ENCODE peak calls at places on chromosome 5, in ten cellular contexts. A is transverse colon, R is ovary, J is heart left ventricle, V is adrenal gland, L is IMR-90, P is Peyer's patch, N is body of pancreas, X is endothelial cell of umbilical vein, Q is A549. E is an unnamed sample.
A peak's percentile ranks its signal among the peaks of the same experiment; 100 is the strongest.

GRCh38 chr5:1523793-1524480 is at the start of gene LPCAT1:
- DNase-seq in P (peak; percentile 72), A (peak; percentile 79), J (peak; percentile 91), N (peak; percentile 79), R (peak; percentile 67), X (peak; percentile 70), L (peak; percentile 60), Q (peak; percentile 70), V (peak; percentile 77), E (peak; percentile 79)

GRCh38 chr5:13245982-13246601 is 698.4 kb downstream of the DNAH5 start:
- DNase-seq in V (no peak), N (no peak), A (no peak), Q (no peak), X (no peak), P (no peak), L (no peak), R (no peak), J (no peak), E (no peak)

GRCh38 chr5:136114406-136115132 is 18.1 kb upstream of the SMAD5 start:
- DNase-seq in J (no peak), A (no peak), R (no peak), L (no peak), N (no peak), Q (no peak), V (no peak), P (no peak), X (no peak), E (no peak)

GRCh38 chr5:21919417-21920022 is 933.6 kb downstream of the CDH12 start:
- DNase-seq in J (no peak), N (no peak), Q (peak; percentile 48), L (peak; percentile 45), X (peak; percentile 79), A (no peak), V (peak; percentile 32), P (no peak), R (no peak), E (no peak)

GRCh38 chr5:176784218-176785165 is 25.9 kb upstream of the UNC5A start:
- DNase-seq in Q (peak; percentile 86), R (no peak), L (peak; percentile 78), A (no peak), J (no peak), N (no peak), X (peak; percentile 74), P (no peak), V (no peak), E (no peak)

GRCh38 chr5:76729373-76730290 is 13.7 kb downstream of the F2R start:
- DNase-seq in N (no peak), A (no peak), Q (no peak), L (no peak), V (no peak), X (no peak), J (no peak), R (no peak), P (no peak), E (no peak)

GRCh38 chr5:19519448-19519847 is 468.6 kb downstream of the CDH18 start:
- DNase-seq in J (no peak), X (no peak), P (no peak), N (no peak), A (no peak), Q (no peak), R (no peak), V (no peak), L (no peak), E (no peak)

GRCh38 chr5:146041180-146041789 is 64.1 kb downstream of the PLAC8L1 start:
- DNase-seq in N (no peak), J (no peak), V (no peak), Q (peak; percentile 33), L (no peak), X (no peak), A (no peak), R (no peak), P (no peak), E (no peak)

GRCh38 chr5:171630047-171630669 is 155.5 kb upstream of the SMIM23 start:
- DNase-seq in N (no peak), P (no peak), R (no peak), A (peak; percentile 30), V (peak; percentile 29), Q (peak; percentile 71), L (peak; percentile 52), J (peak; percentile 68), X (peak; percentile 61), E (peak; percentile 34)

GRCh38 chr5:170348069-170348702 is 41.0 kb downstream of the KCNMB1 start:
- DNase-seq in P (no peak), V (no peak), A (no peak), N (no peak), L (no peak), Q (no peak), J (no peak), R (no peak), X (no peak), E (no peak)

GRCh38 chr5:39072915-39073758 is 1.1 kb downstream of the RICTOR start:
- DNase-seq in R (no peak), P (peak; percentile 70), N (peak; percentile 35), A (peak; percentile 50), Q (peak; percentile 53), J (peak; percentile 42), X (peak; percentile 78), V (peak; percentile 48), L (peak; percentile 45), E (peak; percentile 47)

GRCh38 chr5:143011621-143012020 is 241.4 kb downstream of the ARHGAP26 start:
- DNase-seq in R (no peak), Q (no peak), P (no peak), A (no peak), J (no peak), V (no peak), X (no peak), N (no peak), L (peak; percentile 83), E (no peak)

GRCh38 chr5:73605223-73606087 is 20.5 kb upstream of the ARHGEF28 start:
- DNase-seq in L (peak; percentile 42), Q (peak; percentile 84), X (peak; percentile 89), J (no peak), R (no peak), P (no peak), N (peak; percentile 58), A (peak; percentile 28), V (no peak), E (peak; percentile 71)

DNA sequence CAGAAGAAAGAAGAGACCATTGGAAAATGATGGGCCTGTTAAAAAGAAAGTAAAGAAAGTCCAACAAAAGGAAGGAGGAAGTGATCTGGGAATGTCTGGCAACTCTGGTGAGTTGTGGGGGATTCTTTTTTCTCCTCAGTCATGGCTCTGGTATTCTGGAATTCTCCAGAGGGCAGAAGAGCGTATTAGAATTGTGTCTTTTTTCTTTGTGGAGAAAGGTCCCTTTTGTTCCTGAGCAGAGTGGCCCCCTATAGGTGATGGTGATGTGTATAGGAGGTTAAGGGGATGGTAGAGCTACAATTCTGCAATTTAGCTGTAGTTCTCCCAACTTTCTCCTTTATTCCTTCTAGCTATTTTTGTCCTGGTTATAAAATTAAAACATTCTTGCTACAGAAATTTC is 1.6 kb upstream of the DHFR start:
- DNase-seq in R (no peak), V (no peak), P (no peak), L (peak; percentile 52), X (no peak), N (no peak), A (no peak), J (no peak), Q (peak; percentile 26), E (no peak)
- TF ChIP-seq CTCF in R (no peak), V (no peak), P (no peak), L (no peak), X (no peak), N (no peak), A (no peak), J (no peak), Q (no peak), E (no peak)

GRCh38 chr5:126971455-126972019 is 58.8 kb downstream of the MARCHF3 start:
- DNase-seq in L (no peak), A (no peak), R (no peak), P (no peak), N (no peak), V (no peak), J (no peak), X (peak; percentile 51), Q (no peak), E (no peak)
- TF ChIP-seq POLR2A in L (no peak), A (no peak), R (no peak), P (no peak), N (no peak), V (no peak), J (no peak), X (no peak), Q (no peak), E (no peak)

GRCh38 chr5:123810911-123811310 is 298.9 kb downstream of the CSNK1G3 start:
- DNase-seq in A (no peak), V (no peak), J (no peak), L (no peak), X (no peak), Q (no peak), R (no peak), P (no peak), N (no peak), E (no peak)

GRCh38 chr5:123810253-123810652 is 298.3 kb downstream of the CSNK1G3 start:
- DNase-seq in A (peak; percentile 24), J (peak; percentile 64), L (no peak), V (no peak), Q (peak; percentile 46), N (no peak), R (no peak), X (no peak), P (no peak), E (no peak)

GRCh38 chr5:123809594-123810172 is 297.7 kb downstream of the CSNK1G3 start:
- DNase-seq in R (no peak), Q (no peak), X (no peak), V (no peak), P (no peak), L (no peak), N (peak; percentile 20), A (peak; percentile 25), J (no peak), E (no peak)

GRCh38 chr5:123807177-123807900 is 295.4 kb downstream of the CSNK1G3 start:
- DNase-seq in V (no peak), L (no peak), J (peak; percentile 24), N (no peak), R (no peak), X (no peak), Q (no peak), P (no peak), A (no peak), E (no peak)

GRCh38 chr5:123808841-123809240 is 296.9 kb downstream of the CSNK1G3 start:
- DNase-seq in X (no peak), R (no peak), A (no peak), J (no peak), V (no peak), L (no peak), N (no peak), P (no peak), Q (no peak), E (no peak)
- H3K27ac ChIP-seq in X (no peak overlapping the region), R (no peak overlapping the region), A (no peak overlapping the region), J (peak overlapping the region; percentile 67), V (no peak overlapping the region), L (no peak overlapping the region), N (no peak overlapping the region), P (no peak overlapping the region), Q (no peak overlapping the region), E (no peak overlapping the region)

DNA sequence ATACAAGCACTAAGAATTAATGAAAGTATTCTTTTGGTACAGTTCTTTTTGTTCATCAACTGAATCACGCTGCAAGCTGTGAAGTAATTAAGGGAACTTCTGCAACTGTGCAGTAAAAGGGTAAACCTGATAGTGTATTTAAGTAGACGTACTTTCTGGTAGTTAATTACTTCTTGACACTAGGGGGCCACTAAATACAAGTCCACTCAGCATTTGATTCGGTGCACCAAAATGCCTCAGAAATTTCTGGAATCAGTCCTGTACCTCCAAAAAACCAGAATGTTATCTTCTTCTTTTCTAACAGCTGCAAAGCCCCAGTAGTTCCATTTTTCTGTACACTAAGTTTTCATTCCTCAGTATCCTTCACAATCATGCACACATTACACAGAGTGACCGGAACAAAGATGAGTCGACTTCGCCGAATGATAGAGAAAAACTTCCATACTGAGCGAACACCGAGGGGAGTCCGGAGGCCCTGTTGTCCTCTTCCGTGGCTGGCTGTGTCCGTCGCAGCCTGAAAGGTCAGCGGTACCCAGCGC is 500 bp downstream of the GFM2 start:
- DNase-seq in Q (peak; percentile 62), P (no peak), N (no peak), A (no peak), R (no peak), V (no peak), L (peak; percentile 64), J (no peak), X (peak; percentile 66), E (no peak)
- TF ChIP-seq CTCF in Q (peak; percentile 53), P (no peak), N (peak; percentile 48), A (peak; percentile 59), R (no peak), V (peak; percentile 57), L (peak; percentile 45), J (peak; percentile 51), X (peak; percentile 3), E (no peak)

E was measured in stomach.